ENCODE peak calls at places on chromosome 1, in five cellular contexts. O is GM13977, F is globus pallidus, Z is T-helper 1 cell, N is iris pigment epithelial cell. E is an unnamed sample.

GRCh38 chr1:43550598-43551246 is 20.0 kb downstream of the PTPRF start:
- DNase-seq in O (no peak), N (no peak), F (no peak), Z (no peak), E (no peak)

GRCh38 chr1:197663178-197663953 is 111.9 kb downstream of the DENND1B start:
- DNase-seq in N (no peak), Z (no peak), F (no peak), O (no peak), E (no peak)

GRCh38 chr1:32806910-32807523 is 10.1 kb downstream of the YARS1 start:
- DNase-seq in O (no peak), Z (no peak), N (peak; percentile 83), F (no peak), E (no peak)

GRCh38 chr1:30058966-30059365 is 664.4 kb downstream of the MATN1 start:
- DNase-seq in N (peak; percentile 74), O (no peak), Z (no peak), F (no peak), E (no peak)

GRCh38 chr1:156641761-156642264 is at the start of gene BCAN:
- DNase-seq in N (peak; percentile 26), F (peak; percentile 78), O (peak; percentile 74), Z (no peak), E (no peak)

GRCh38 chr1:1122078-1122811 is 6.4 kb upstream of the C1orf159 start:
- DNase-seq in O (peak; percentile 94), Z (peak; percentile 65), N (peak; percentile 57), F (peak; percentile 70), E (peak; percentile 83)

GRCh38 chr1:2088434-2088833 is 38.2 kb downstream of the PRKCZ start:
- DNase-seq in Z (no peak), O (no peak), F (peak; percentile 74), N (peak; percentile 60), E (no peak)

GRCh38 chr1:183807549-183808168 is 2.7 kb downstream of the RGL1 start:
- DNase-seq in F (no peak), O (peak; percentile 59), N (peak; percentile 82), Z (no peak), E (no peak)

GRCh38 chr1:3440282-3440681 is 14.2 kb upstream of the ARHGEF16 start:
- DNase-seq in N (no peak), Z (peak; percentile 5), F (no peak), O (no peak), E (no peak)

GRCh38 chr1:198763298-198763714 is 124.5 kb downstream of the PTPRC start:
- DNase-seq in F (peak; percentile 55), Z (no peak), N (no peak), O (no peak), E (no peak)

GRCh38 chr1:30513396-30514136 is 209.8 kb downstream of the MATN1 start:
- DNase-seq in O (no peak), Z (no peak), F (no peak), N (no peak), E (no peak)

GRCh38 chr1:79161077-79161476 is 154.5 kb upstream of the ADGRL4 start:
- DNase-seq in F (no peak), N (peak; percentile 78), Z (no peak), O (no peak), E (no peak)

GRCh38 chr1:120178799-120179419 is 2.6 kb upstream of the SEC22B start:
- DNase-seq in Z (no peak), N (peak; percentile 31), F (no peak), O (no peak), E (no peak)

GRCh38 chr1:76955652-76956051 is 88.4 kb downstream of the ST6GALNAC5 start:
- DNase-seq in O (no peak), F (no peak), N (peak; percentile 75), Z (no peak), E (no peak)

GRCh38 chr1:38451541-38451993 is 405.0 kb upstream of the POU3F1 start:
- DNase-seq in F (no peak), O (no peak), N (peak; percentile 55), Z (no peak), E (no peak)